ENCODE peak calls at places on chromosomes 5 and 9, in eight cellular contexts. R is effector memory CD8-positive, alpha-beta T cell; K is SW 1271; N is NB4; D is nucleus accumbens; J is stimulated activated CD8-positive, alpha-beta memory T cell treated with anti-CD3 and anti-CD28 coated beads, Interleukin-4, amount 100 ng/mL, for 1 hour; M is 8988T; G is effector memory CD4-positive, alpha-beta T cell. O is an unnamed sample.

GRCh38 chr9:134348404-134349155 is 22.3 kb downstream of the RXRA start:
- DNase-seq in D (no peak), R (no peak), J (no peak), N (no peak), M (no peak), G (no peak), K (no peak), O (no peak)

GRCh38 chr5:154851351-154851750 is 948 bp upstream of the FAXDC2 start:
- DNase-seq in G (no peak), M (no peak), D (no peak), N (no peak), R (no peak), K (no peak), J (no peak), O (no peak)

GRCh38 chr9:75462866-75463265 is 374.6 kb downstream of the OSTF1 start:
- DNase-seq in G (no peak), M (no peak), J (no peak), R (no peak), N (no peak), K (no peak), D (no peak), O (no peak)

GRCh38 chr5:135625961-135626360 is 47.2 kb upstream of the CXCL14 start:
- DNase-seq in N (no peak), J (no peak), R (no peak), D (no peak), G (no peak), K (no peak), M (no peak), O (no peak)

GRCh38 chr5:54251981-54252380 is 58.4 kb downstream of the ARL15 start:
- DNase-seq in K (no peak), J (no peak), R (no peak), N (no peak), M (no peak), D (no peak), G (no peak), O (no peak)

GRCh38 chr9:97528529-97529230 is 27.2 kb downstream of the TMOD1 start:
- DNase-seq in J (no peak), K (no peak), R (no peak), M (no peak), G (no peak), N (no peak), D (no peak), O (no peak)

GRCh38 chr9:137115394-137116026 is 977 bp upstream of the DPP7 start:
- DNase-seq in D (no peak), G (no peak), J (no peak), K (no peak), R (no peak), M (peak), N (no peak), O (peak)

GRCh38 chr9:5592904-5593303 is 36.0 kb upstream of the RIC1 start:
- DNase-seq in N (no peak), R (no peak), J (no peak), M (no peak), D (no peak), G (no peak), K (no peak), O (no peak)

GRCh38 chr5:58044166-58044565 is 415.7 kb downstream of the PLK2 start:
- DNase-seq in N (no peak), M (no peak), R (no peak), J (no peak), K (no peak), G (no peak), D (no peak), O (peak)

GRCh38 chr5:102313907-102314306 is 17.8 kb upstream of the SLCO4C1 start:
- DNase-seq in D (no peak), R (no peak), K (no peak), G (no peak), J (no peak), M (no peak), N (peak), O (no peak)

GRCh38 chr9:26131891-26132290 is 453.6 kb upstream of the TUSC1 start:
- DNase-seq in M (no peak), G (no peak), J (no peak), N (no peak), K (no peak), D (no peak), R (no peak), O (peak)

GRCh38 chr5:146860213-146860891 is 18.2 kb downstream of the PPP2R2B start:
- DNase-seq in G (no peak), K (no peak), N (no peak), D (no peak), M (no peak), J (no peak), R (no peak), O (no peak)

GRCh38 chr9:130977811-130978221 is 31.2 kb upstream of the LAMC3 start:
- DNase-seq in J (no peak), N (no peak), D (no peak), G (no peak), M (no peak), R (no peak), K (no peak), O (no peak)

GRCh38 chr5:1441166-1441865 is 3.9 kb downstream of the SLC6A3 start:
- DNase-seq in K (no peak), G (no peak), D (no peak), R (no peak), J (no peak), M (no peak), N (no peak), O (no peak)

GRCh38 chr5:109619024-109619460 is 70.7 kb upstream of the MAN2A1 start:
- DNase-seq in J (no peak), K (no peak), D (no peak), N (peak), R (no peak), M (no peak), G (no peak), O (no peak)

GRCh38 chr5:14946813-14947640 is 75.4 kb upstream of the ANKH start:
- DNase-seq in N (peak), D (no peak), R (peak), J (no peak), M (no peak), G (peak), K (peak), O (peak)

GRCh38 chr9:28317706-28318210 is 744.5 kb upstream of the C9orf72 start:
- DNase-seq in M (no peak), G (no peak), J (no peak), K (no peak), R (no peak), N (no peak), D (no peak), O (no peak)

GRCh38 chr9:123679330-123679987 is 250.5 kb downstream of the DENND1A start:
- DNase-seq in D (no peak), N (no peak), J (no peak), G (no peak), K (no peak), R (no peak), M (no peak), O (peak)

GRCh38 chr9:90441814-90442213 is 200.8 kb downstream of the DIRAS2 start:
- DNase-seq in M (no peak), N (no peak), J (no peak), G (no peak), R (no peak), K (no peak), D (no peak), O (no peak)

GRCh38 chr5:133294380-133294779 is 242.6 kb downstream of the HSPA4 start:
- DNase-seq in K (no peak), G (no peak), M (no peak), R (no peak), D (no peak), N (no peak), J (no peak), O (no peak)

GRCh38 chr9:122219856-122220672 is 8.7 kb downstream of the LHX6 start:
- DNase-seq in J (no peak), K (no peak), G (no peak), N (peak), R (no peak), D (no peak), M (no peak), O (no peak)

GRCh38 chr5:112245616-112246015 is 173.5 kb downstream of the EPB41L4A start:
- DNase-seq in M (no peak), N (no peak), J (no peak), D (no peak), K (no peak), G (no peak), R (no peak), O (no peak)

GRCh38 chr9:122337561-122337939 is 33.3 kb upstream of the PTGS1 start:
- DNase-seq in K (no peak), M (no peak), N (no peak), D (no peak), J (no peak), R (no peak), G (no peak), O (no peak)

GRCh38 chr9:127177221-127177620 is 54.8 kb upstream of the ANGPTL2 start:
- DNase-seq in N (peak), D (no peak), G (no peak), K (no peak), R (no peak), M (no peak), J (no peak), O (no peak)

GRCh38 chr5:113478691-113479090 is 9.6 kb downstream of the MCC start:
- DNase-seq in K (no peak), N (no peak), J (no peak), M (no peak), G (no peak), D (no peak), R (no peak), O (no peak)

GRCh38 chr5:31638286-31638685 is 645 bp upstream of the PDZD2 start:
- DNase-seq in M (no peak), D (no peak), R (no peak), N (no peak), G (no peak), J (no peak), K (no peak), O (no peak)

GRCh38 chr9:116149844-116150243 is 3.7 kb upstream of the PAPPA start:
- DNase-seq in D (no peak), G (no peak), N (peak), J (no peak), R (no peak), M (no peak), K (no peak), O (no peak)

GRCh38 chr5:68499952-68500351 is 284.4 kb downstream of the PIK3R1 start:
- DNase-seq in R (no peak), G (no peak), J (no peak), N (no peak), M (no peak), D (no peak), K (no peak), O (peak)

GRCh38 chr5:154244476-154244875 is 53.9 kb downstream of the GALNT10 start:
- DNase-seq in R (no peak), N (no peak), M (no peak), K (no peak), G (no peak), J (no peak), D (no peak), O (no peak)

GRCh38 chr5:160507181-160507811 is 85.6 kb downstream of the PTTG1 start:
- DNase-seq in D (no peak), G (no peak), M (no peak), J (no peak), N (peak), R (no peak), K (no peak), O (peak)

GRCh38 chr5:164868761-164869160 is 1363.3 kb downstream of the MAT2B start:
- DNase-seq in R (no peak), K (no peak), N (peak), M (no peak), D (no peak), G (no peak), J (no peak), O (no peak)

O was measured in AG08395.